ENCODE peak calls at places on chromosomes 5 and 9, in eight cellular contexts. One of them, this sample, is unnamed.
A peak's percentile ranks its signal among the peaks of the same experiment; 100 is the strongest.

GRCh38 chr5:5420251-5420650 is 2.2 kb upstream of the ICE1 start:
- DNase-seq in Ammon's horn: no peak
- DNase-seq in hypothalamus: no peak
- DNase-seq in GM18507: no peak
- DNase-seq in mammary epithelial cell: no peak
- DNase-seq in left kidney: no peak
- DNase-seq in NCI-H774: no peak
- DNase-seq in T1000: no peak
- DNase-seq in this sample: no peak

GRCh38 chr5:76547242-76547890 is 75.8 kb downstream of the F2RL2 start:
- DNase-seq in Ammon's horn: peak; percentile 12
- DNase-seq in hypothalamus: no peak
- DNase-seq in GM18507: no peak
- DNase-seq in mammary epithelial cell: no peak
- DNase-seq in left kidney: no peak
- DNase-seq in NCI-H774: no peak
- DNase-seq in T1000: no peak
- DNase-seq in this sample: peak; percentile 52

GRCh38 chr9:126326228-126327015 is at the start of gene MVB12B:
- DNase-seq in Ammon's horn: no peak
- DNase-seq in hypothalamus: peak; percentile 67
- DNase-seq in GM18507: peak; percentile 30
- DNase-seq in mammary epithelial cell: no peak
- DNase-seq in left kidney: peak; percentile 85
- DNase-seq in NCI-H774: peak; percentile 46
- DNase-seq in T1000: no peak
- DNase-seq in this sample: peak; percentile 63

GRCh38 chr5:76583163-76584047 is 39.8 kb downstream of the F2RL2 start:
- DNase-seq in Ammon's horn: no peak
- DNase-seq in hypothalamus: no peak
- DNase-seq in GM18507: no peak
- DNase-seq in mammary epithelial cell: no peak
- DNase-seq in left kidney: peak; percentile 39
- DNase-seq in NCI-H774: no peak
- DNase-seq in T1000: no peak
- DNase-seq in this sample: no peak

GRCh38 chr5:16600397-16600796 is 16.4 kb downstream of the RETREG1 start:
- DNase-seq in Ammon's horn: peak; percentile 90
- DNase-seq in hypothalamus: peak; percentile 78
- DNase-seq in GM18507: no peak
- DNase-seq in mammary epithelial cell: no peak
- DNase-seq in left kidney: peak; percentile 80
- DNase-seq in NCI-H774: no peak
- DNase-seq in T1000: no peak
- DNase-seq in this sample: no peak

GRCh38 chr9:73548201-73548600 is 396.5 kb downstream of the ANXA1 start:
- DNase-seq in Ammon's horn: peak; percentile 62
- DNase-seq in hypothalamus: no peak
- DNase-seq in GM18507: no peak
- DNase-seq in mammary epithelial cell: no peak
- DNase-seq in left kidney: peak; percentile 6
- DNase-seq in NCI-H774: peak; percentile 46
- DNase-seq in T1000: no peak
- DNase-seq in this sample: no peak

GRCh38 chr5:62587737-62588136 is 9.1 kb downstream of the LRRC70 start:
- DNase-seq in Ammon's horn: no peak
- DNase-seq in hypothalamus: no peak
- DNase-seq in GM18507: no peak
- DNase-seq in mammary epithelial cell: no peak
- DNase-seq in left kidney: no peak
- DNase-seq in NCI-H774: no peak
- DNase-seq in T1000: no peak
- DNase-seq in this sample: no peak

GRCh38 chr9:123375725-123376132 is 19.7 kb downstream of the CRB2 start:
- DNase-seq in Ammon's horn: no peak
- DNase-seq in hypothalamus: no peak
- DNase-seq in GM18507: no peak
- DNase-seq in mammary epithelial cell: no peak
- DNase-seq in left kidney: peak; percentile 94
- DNase-seq in NCI-H774: no peak
- DNase-seq in T1000: no peak
- DNase-seq in this sample: no peak

GRCh38 chr9:130539473-130540223 is 39.7 kb upstream of the FUBP3 start:
- DNase-seq in Ammon's horn: no peak
- DNase-seq in hypothalamus: no peak
- DNase-seq in GM18507: no peak
- DNase-seq in mammary epithelial cell: peak; percentile 88
- DNase-seq in left kidney: no peak
- DNase-seq in NCI-H774: no peak
- DNase-seq in T1000: no peak
- DNase-seq in this sample: no peak

GRCh38 chr5:113922343-113922742 is 408.8 kb downstream of the YTHDC2 start:
- DNase-seq in Ammon's horn: no peak
- DNase-seq in hypothalamus: no peak
- DNase-seq in GM18507: no peak
- DNase-seq in mammary epithelial cell: peak; percentile 24
- DNase-seq in left kidney: no peak
- DNase-seq in NCI-H774: no peak
- DNase-seq in T1000: no peak
- DNase-seq in this sample: no peak

GRCh38 chr5:67095346-67095871 is 101.2 kb downstream of the CD180 start:
- DNase-seq in Ammon's horn: peak; percentile 79
- DNase-seq in hypothalamus: peak; percentile 20
- DNase-seq in GM18507: no peak
- DNase-seq in mammary epithelial cell: peak; percentile 35
- DNase-seq in left kidney: peak; percentile 40
- DNase-seq in NCI-H774: peak; percentile 15
- DNase-seq in T1000: no peak
- DNase-seq in this sample: no peak

GRCh38 chr9:105735366-105735765 is 41.0 kb downstream of the TMEM38B start:
- DNase-seq in Ammon's horn: no peak
- DNase-seq in hypothalamus: no peak
- DNase-seq in GM18507: no peak
- DNase-seq in mammary epithelial cell: no peak
- DNase-seq in left kidney: peak; percentile 8
- DNase-seq in NCI-H774: no peak
- DNase-seq in T1000: no peak
- DNase-seq in this sample: no peak

This sample was measured in GM10248.